ENCODE peak calls at places on chromosomes 16 and 17, in seven cellular contexts. I, N, A, S, F, Z and D are unnamed samples.

GRCh38 chr16:74461826-74462225 is 40.5 kb upstream of the CLEC18B start:
- DNase-seq in I (no peak), N (no peak), A (no peak), S (no peak), F (no peak), Z (no peak), D (no peak)

GRCh38 chr16:47644166-47644565 is 183.0 kb downstream of the PHKB start:
- DNase-seq in I (no peak), N (no peak), A (no peak), S (peak; percentile 89), F (no peak), Z (no peak), D (peak; percentile 76)

GRCh38 chr16:27221576-27222498 is 18.5 kb downstream of the KDM8 start:
- DNase-seq in I (no peak), N (no peak), A (no peak), S (peak; percentile 76), F (no peak), Z (no peak), D (peak; percentile 71)

GRCh38 chr17:15398736-15399331 is 57.4 kb upstream of the TEKT3 start:
- DNase-seq in I (peak; percentile 21), N (no peak), A (no peak), S (peak; percentile 74), F (no peak), Z (no peak), D (peak; percentile 83)

GRCh38 chr17:57243171-57243622 is 13.1 kb upstream of the MSI2 start:
- DNase-seq in I (peak; percentile 87), N (peak; percentile 79), A (peak; percentile 71), S (peak; percentile 60), F (peak; percentile 69), Z (peak; percentile 92), D (peak; percentile 65)

GRCh38 chr17:8016632-8017424 is 14.4 kb downstream of the GUCY2D start:
- DNase-seq in I (peak; percentile 92), N (peak; percentile 58), A (peak; percentile 83), S (no peak), F (peak; percentile 68), Z (peak; percentile 91), D (peak; percentile 36)

GRCh38 chr17:42459256-42459982 is 741 bp downstream of the ATP6V0A1 start:
- DNase-seq in I (peak; percentile 54), N (no peak), A (peak; percentile 55), S (peak; percentile 69), F (peak; percentile 66), Z (no peak), D (peak; percentile 77)

GRCh38 chr16:2230376-2230775 is 5.9 kb upstream of the DNASE1L2 start:
- DNase-seq in I (no peak), N (no peak), A (no peak), S (no peak), F (no peak), Z (no peak), D (no peak)

GRCh38 chr17:16417896-16418683 is 2.7 kb downstream of the TRPV2 start:
- DNase-seq in I (no peak), N (no peak), A (no peak), S (peak; percentile 28), F (no peak), Z (no peak), D (peak; percentile 43)

GRCh38 chr17:81381632-81382577 is 13.4 kb upstream of the BAHCC1 start:
- DNase-seq in I (peak; percentile 31), N (no peak), A (no peak), S (no peak), F (no peak), Z (no peak), D (no peak)

GRCh38 chr16:78570409-78571141 is 471.1 kb downstream of the WWOX start:
- DNase-seq in I (no peak), N (no peak), A (no peak), S (no peak), F (no peak), Z (no peak), D (no peak)

GRCh38 chr17:45121055-45121454 is 11.3 kb downstream of the PLCD3 start:
- DNase-seq in I (peak; percentile 74), N (no peak), A (no peak), S (no peak), F (no peak), Z (no peak), D (no peak)

GRCh38 chr16:27242398-27242797 is 26.2 kb downstream of the NSMCE1 start:
- DNase-seq in I (peak; percentile 0), N (no peak), A (no peak), S (no peak), F (no peak), Z (no peak), D (no peak)

GRCh38 chr17:37489197-37490001 is at the start of gene DUSP14:
- DNase-seq in I (peak; percentile 91), N (peak; percentile 77), A (peak; percentile 88), S (peak; percentile 77), F (peak; percentile 76), Z (peak; percentile 84), D (peak; percentile 78)

GRCh38 chr16:64391009-64391663 is 730.7 kb downstream of the CDH11 start:
- DNase-seq in I (no peak), N (no peak), A (no peak), S (peak; percentile 57), F (no peak), Z (no peak), D (peak; percentile 29)

GRCh38 chr16:78002915-78003538 is 19.3 kb upstream of the CLEC3A start:
- DNase-seq in I (peak; percentile 96), N (peak; percentile 79), A (peak; percentile 97), S (peak; percentile 90), F (peak; percentile 99), Z (peak; percentile 97), D (peak; percentile 87)

GRCh38 chr17:50903604-50904521 is 37.7 kb upstream of the TOB1 start:
- DNase-seq in I (no peak), N (no peak), A (no peak), S (peak; percentile 84), F (no peak), Z (no peak), D (peak; percentile 64)

DNA sequence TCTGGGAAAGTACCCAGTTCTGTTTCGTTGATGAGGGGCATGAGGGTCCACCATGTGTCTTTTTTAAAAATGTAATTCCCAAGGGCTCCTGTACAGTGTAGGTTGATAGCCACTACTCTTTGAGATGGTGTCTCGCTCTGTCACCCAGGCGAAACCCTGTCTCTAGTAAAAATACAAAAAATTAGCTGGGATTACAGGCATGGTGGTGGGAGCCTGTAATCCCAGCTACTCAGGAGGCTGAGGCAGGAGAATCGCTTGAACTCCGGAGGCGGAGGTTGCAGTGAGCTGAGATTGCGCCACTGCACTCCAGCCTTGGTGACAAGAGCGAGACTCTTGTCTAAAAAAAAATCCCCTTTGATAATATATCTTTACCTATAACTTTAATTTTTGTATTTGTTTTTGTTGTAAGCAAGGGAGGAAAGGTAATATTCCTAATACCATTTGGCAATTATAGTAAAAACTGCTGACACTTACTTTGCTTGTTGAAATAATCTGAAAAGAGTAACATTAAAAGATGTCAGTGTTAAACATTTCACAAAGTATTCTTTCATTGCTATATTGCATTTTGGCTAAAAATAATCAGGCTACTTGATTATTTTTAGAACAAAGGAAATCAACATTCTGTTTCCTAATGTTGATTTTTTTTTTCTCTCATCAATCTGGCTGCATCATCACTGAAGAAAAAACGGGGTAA is 11.8 kb downstream of the KPNA2 start:
- DNase-seq in I (no peak), N (no peak), A (no peak), S (no peak), F (no peak), Z (no peak), D (no peak)
- H4K8ac ChIP-seq in I (no peak overlapping the region), N (no peak overlapping the region), A (no peak overlapping the region), S (no peak overlapping the region), F (no peak overlapping the region), Z (no peak overlapping the region), D (no peak overlapping the region)

DNA sequence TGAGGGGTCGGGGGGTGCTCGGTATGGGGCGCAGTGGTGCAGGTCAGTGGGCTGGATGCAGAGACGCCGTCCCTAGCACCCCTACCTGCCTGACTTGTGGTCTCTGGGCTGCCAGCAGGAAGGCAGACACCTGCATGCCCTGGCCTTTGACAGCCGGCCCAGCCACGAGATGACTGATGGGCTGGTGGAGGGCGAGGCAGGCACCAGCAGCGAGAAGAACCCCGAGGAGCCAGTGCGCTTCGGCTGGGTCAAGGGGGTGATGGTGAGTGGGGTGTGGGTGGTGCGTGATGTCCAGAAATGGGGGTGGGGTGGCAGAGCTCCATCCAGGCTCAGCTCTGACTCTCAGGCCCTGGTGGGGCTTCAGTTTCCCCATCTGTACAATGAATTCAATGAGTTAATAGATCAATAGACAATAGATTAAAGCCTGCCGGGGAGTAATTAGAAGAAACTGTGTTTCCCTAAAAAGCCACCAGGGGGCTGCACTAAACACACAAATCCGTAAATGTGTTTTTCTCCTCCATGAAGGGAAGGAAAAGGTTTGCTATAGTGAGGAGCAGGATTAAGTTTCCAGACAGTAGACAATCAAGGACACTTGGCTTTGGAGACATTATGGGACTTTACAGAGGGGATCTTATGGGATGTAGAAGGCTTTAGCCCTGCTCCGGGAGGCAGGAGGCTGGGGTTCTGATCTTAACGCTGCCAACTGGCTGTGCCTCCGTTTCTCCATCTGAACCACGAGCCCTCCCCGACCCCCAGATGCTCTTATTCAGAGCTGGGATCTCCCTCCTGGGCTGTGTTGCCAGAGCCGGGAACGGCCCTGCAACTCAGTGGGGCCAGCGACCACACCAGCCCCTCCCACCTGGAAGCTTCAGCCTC is 2.2 kb downstream of the SLC12A3 start:
- DNase-seq in I (no peak), N (peak; percentile 61), A (peak; percentile 60), S (peak; percentile 67), F (peak; percentile 81), Z (peak; percentile 63), D (peak; percentile 64)
- H4K8ac ChIP-seq in I (no peak overlapping the region), N (peak overlapping the region; percentile 52), A (no peak overlapping the region), S (peak overlapping the region; percentile 71), F (no peak overlapping the region), Z (no peak overlapping the region), D (peak overlapping the region; percentile 27)

DNA sequence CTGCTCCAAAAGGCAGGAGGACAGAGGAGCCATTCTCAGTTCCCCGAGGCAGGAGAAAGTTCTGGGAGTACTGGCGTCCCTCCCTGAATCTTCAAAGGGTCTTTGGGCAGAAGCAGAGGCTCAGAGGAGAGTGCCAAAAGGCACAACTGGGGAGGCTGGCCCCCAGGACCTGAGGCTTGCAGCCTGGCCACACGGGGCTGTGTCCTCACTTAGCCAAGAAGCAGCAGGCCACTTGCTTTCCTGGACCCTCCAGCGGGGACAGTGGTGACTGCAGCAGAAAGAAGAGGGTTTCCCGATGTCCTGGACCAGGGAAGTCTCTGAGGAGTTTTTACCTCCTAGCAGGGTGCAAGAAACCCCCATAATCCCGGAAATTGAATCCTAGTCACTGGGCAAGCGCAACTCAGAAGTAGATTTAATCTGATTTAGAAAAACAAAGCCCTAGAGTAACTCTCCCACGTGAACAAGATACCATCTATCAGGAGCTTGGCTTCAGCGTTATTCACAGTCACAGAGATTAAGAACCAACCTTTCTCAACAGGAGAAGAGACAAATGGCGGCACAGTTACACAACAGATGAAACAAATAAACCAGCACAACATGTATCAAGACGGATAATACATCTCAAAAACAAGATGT is 25.5 kb upstream of the BCO1 start:
- DNase-seq in I (peak; percentile 41), N (no peak), A (no peak), S (no peak), F (no peak), Z (no peak), D (no peak)
- H4K8ac ChIP-seq in I (no peak overlapping the region), N (no peak overlapping the region), A (no peak overlapping the region), S (no peak overlapping the region), F (no peak overlapping the region), Z (no peak overlapping the region), D (no peak overlapping the region)

GRCh38 chr17:79361221-79361734 is 249.6 kb downstream of the RBFOX3 start:
- DNase-seq in I (no peak), N (no peak), A (no peak), S (no peak), F (no peak), Z (no peak), D (no peak)
- H4K8ac ChIP-seq in I (no peak overlapping the region), N (no peak overlapping the region), A (no peak overlapping the region), S (no peak overlapping the region), F (no peak overlapping the region), Z (peak overlapping the region; percentile 7), D (no peak overlapping the region)